ENCODE peak calls at places on chromosome 7, in six cellular contexts. U, O, W, H, X and F are unnamed samples.

GRCh38 chr7:5360971-5361370 is 62.7 kb downstream of the TNRC18 start:
- DNase-seq in U (no peak), H (no peak), W (no peak), X (no peak), O (no peak), F (no peak)

GRCh38 chr7:92179393-92179924 is 517 bp upstream of the LRRD1 start:
- DNase-seq in O (no peak), H (no peak), W (no peak), X (no peak), U (no peak), F (no peak)

GRCh38 chr7:9200666-9201065 is 767.3 kb downstream of the NXPH1 start:
- DNase-seq in U (no peak), X (no peak), W (no peak), O (no peak), H (no peak), F (no peak)

GRCh38 chr7:33727415-33727814 is 177.9 kb upstream of the BMPER start:
- DNase-seq in W (no peak), O (no peak), H (no peak), X (no peak), U (no peak), F (no peak)

GRCh38 chr7:112505495-112505894 is 24.7 kb downstream of the LSMEM1 start:
- DNase-seq in O (no peak), W (no peak), U (no peak), H (no peak), X (no peak), F (no peak)

GRCh38 chr7:115634633-115635032 is 395.9 kb downstream of the TFEC start:
- DNase-seq in H (no peak), O (no peak), X (peak), U (peak), W (no peak), F (no peak)

GRCh38 chr7:927031-927671 is 27.3 kb downstream of the ADAP1 start:
- DNase-seq in X (peak), W (peak), O (no peak), H (peak), U (no peak), F (no peak)

GRCh38 chr7:1564603-1565022 is 5.2 kb downstream of the PSMG3 start:
- DNase-seq in U (peak), H (no peak), W (no peak), X (no peak), O (no peak), F (no peak)

GRCh38 chr7:74178632-74179031 is 4.5 kb downstream of the EIF4H start:
- DNase-seq in U (peak), O (no peak), X (no peak), H (no peak), W (peak), F (no peak)

GRCh38 chr7:84021292-84021898 is 173.2 kb downstream of the SEMA3A start:
- DNase-seq in W (no peak), O (no peak), H (no peak), U (no peak), X (no peak), F (no peak)

GRCh38 chr7:142537760-142538159 is 211.5 kb upstream of the PRSS1 start:
- DNase-seq in O (no peak), U (no peak), H (no peak), W (no peak), X (no peak), F (no peak)

GRCh38 chr7:130632111-130632510 is 36.4 kb downstream of the COPG2 start:
- DNase-seq in O (no peak), X (no peak), U (no peak), H (no peak), W (no peak), F (no peak)

GRCh38 chr7:23473848-23474097 is 3.5 kb upstream of the IGF2BP3 start:
- DNase-seq in H (no peak), O (no peak), U (no peak), W (no peak), X (no peak), F (no peak)

GRCh38 chr7:112855227-112855626 is 65.0 kb upstream of the TMEM168 start:
- DNase-seq in W (no peak), X (no peak), H (no peak), O (no peak), U (no peak), F (no peak)

GRCh38 chr7:139526578-139527544 is 3.4 kb downstream of the CLEC2L start:
- DNase-seq in O (no peak), X (no peak), H (no peak), U (peak), W (no peak), F (no peak)

GRCh38 chr7:80721880-80722595 is 83.6 kb downstream of the CD36 start:
- DNase-seq in U (peak), H (no peak), W (no peak), X (peak), O (no peak), F (no peak)

GRCh38 chr7:27961255-27961654 is 219.3 kb downstream of the JAZF1 start:
- DNase-seq in X (peak), W (no peak), O (no peak), H (no peak), U (peak), F (no peak)

GRCh38 chr7:54111850-54112249 is 430.3 kb upstream of the VSTM2A start:
- DNase-seq in H (no peak), O (no peak), U (no peak), W (no peak), X (no peak), F (no peak)

GRCh38 chr7:3210531-3210930 is 90.5 kb upstream of the SDK1 start:
- DNase-seq in O (no peak), H (no peak), W (no peak), X (no peak), U (no peak), F (no peak)

GRCh38 chr7:13017325-13017853 is 330.0 kb downstream of the ARL4A start:
- DNase-seq in U (peak), O (no peak), X (peak), H (no peak), W (no peak), F (no peak)